ENCODE peak calls at places on chromosomes 12 and 14, in seven cellular contexts. Q, W, X, U, E, G and T are unnamed samples.

GRCh38 chr14:90774316-90774715 is 41.9 kb downstream of the TTC7B start:
- ATAC-seq in X (no peak), Q (no peak), W (no peak), U (no peak), E (no peak), G (no peak), T (no peak)

GRCh38 chr12:116592731-116593130 is 33.5 kb downstream of the MAP1LC3B2 start:
- ATAC-seq in E (no peak), G (peak; percentile 12), W (no peak), U (no peak), X (no peak), Q (no peak), T (peak; percentile 42)

GRCh38 chr14:85587152-85587697 is 57.3 kb downstream of the FLRT2 start:
- ATAC-seq in U (no peak), E (no peak), W (no peak), X (peak; percentile 59), Q (peak; percentile 39), G (no peak), T (no peak)

GRCh38 chr14:68405959-68406358 is 386.9 kb downstream of the ZFP36L1 start:
- ATAC-seq in G (no peak), X (no peak), U (no peak), E (peak; percentile 67), W (no peak), Q (no peak), T (no peak)

GRCh38 chr12:121255433-121255832 is 41.1 kb downstream of the CAMKK2 start:
- ATAC-seq in X (peak; percentile 43), G (no peak), W (no peak), U (no peak), Q (no peak), E (no peak), T (no peak)

GRCh38 chr12:5076761-5077160 is 33.1 kb downstream of the KCNA5 start:
- ATAC-seq in U (peak; percentile 30), G (peak; percentile 42), Q (no peak), W (no peak), X (no peak), E (no peak), T (peak; percentile 32)

GRCh38 chr12:110175201-110175600 is 51.0 kb downstream of the IFT81 start:
- ATAC-seq in U (no peak), X (peak; percentile 24), W (no peak), E (no peak), G (no peak), Q (no peak), T (no peak)

GRCh38 chr12:108765289-108765764 is 34.0 kb upstream of the CORO1C start:
- ATAC-seq in E (no peak), W (no peak), U (no peak), Q (no peak), X (no peak), G (no peak), T (no peak)

GRCh38 chr12:56034586-56035332 is 7.0 kb upstream of the RPS26 start:
- ATAC-seq in E (no peak), G (no peak), U (no peak), X (no peak), W (no peak), Q (no peak), T (no peak)

GRCh38 chr12:116591608-116592115 is 32.5 kb downstream of the MAP1LC3B2 start:
- ATAC-seq in E (peak; percentile 47), X (peak; percentile 28), G (peak; percentile 24), U (peak; percentile 30), Q (peak; percentile 36), W (no peak), T (peak; percentile 38)

GRCh38 chr12:94092516-94093241 is 55.7 kb upstream of the PLXNC1 start:
- ATAC-seq in G (peak; percentile 38), E (no peak), W (no peak), U (no peak), X (no peak), Q (no peak), T (peak; percentile 79)

GRCh38 chr12:5537771-5538170 is 105.9 kb downstream of the NTF3 start:
- ATAC-seq in W (peak; percentile 29), E (no peak), X (no peak), G (no peak), Q (no peak), U (no peak), T (no peak)

GRCh38 chr12:91091916-91092715 is 19.2 kb downstream of the LUM start:
- ATAC-seq in X (no peak), G (no peak), Q (no peak), W (no peak), U (no peak), E (no peak), T (no peak)

GRCh38 chr12:107318804-107319535 is 225.6 kb upstream of the CRY1 start:
- ATAC-seq in E (peak; percentile 6), G (peak; percentile 25), U (peak; percentile 24), Q (peak; percentile 9), X (peak; percentile 33), W (peak; percentile 17), T (no peak)

GRCh38 chr14:102295301-102295700 is 9.7 kb downstream of the MOK start:
- ATAC-seq in E (no peak), U (no peak), W (peak; percentile 49), Q (peak; percentile 33), X (peak; percentile 79), G (no peak), T (peak; percentile 60)

GRCh38 chr12:10849425-10849878 is at the start of gene PRR4:
- ATAC-seq in W (no peak), U (no peak), G (no peak), E (no peak), X (no peak), Q (no peak), T (no peak)

GRCh38 chr14:102279688-102280348 is 25.1 kb downstream of the MOK start:
- ATAC-seq in G (no peak), E (peak; percentile 93), U (no peak), W (no peak), Q (peak; percentile 89), X (peak; percentile 93), T (no peak)

GRCh38 chr12:52542785-52543318 is 10.1 kb downstream of the KRT71 start:
- ATAC-seq in X (no peak), U (no peak), G (no peak), W (no peak), E (no peak), Q (no peak), T (no peak)

GRCh38 chr14:102962111-102962627 is 39.7 kb downstream of the AMN start:
- ATAC-seq in E (no peak), X (no peak), Q (no peak), W (no peak), G (no peak), U (no peak), T (no peak)

GRCh38 chr12:83826112-83826511 is 1086.5 kb downstream of the SLC6A15 start:
- ATAC-seq in X (peak; percentile 81), G (peak; percentile 26), U (no peak), E (peak; percentile 88), Q (peak; percentile 60), W (peak; percentile 67), T (no peak)

GRCh38 chr14:21825147-21825743 is 151.6 kb upstream of the OR4E1 start:
- ATAC-seq in G (no peak), X (peak; percentile 88), W (peak; percentile 98), E (peak; percentile 56), Q (no peak), U (no peak), T (no peak)

GRCh38 chr12:47741340-47741703 is 16.0 kb upstream of the ENDOU start:
- ATAC-seq in X (no peak), E (peak; percentile 6), Q (no peak), G (no peak), W (peak; percentile 16), U (no peak), T (no peak)

GRCh38 chr12:108768591-108769500 is 37.5 kb upstream of the CORO1C start:
- ATAC-seq in E (peak; percentile 28), X (peak; percentile 87), G (peak; percentile 49), Q (peak; percentile 66), W (peak; percentile 83), U (no peak), T (peak; percentile 23)

GRCh38 chr12:29309320-29309902 is 71.6 kb downstream of the ERGIC2 start:
- ATAC-seq in X (peak; percentile 46), Q (no peak), U (no peak), G (no peak), W (no peak), E (no peak), T (no peak)
- TF ChIP-seq CTCF in X (peak; percentile 56), Q (peak; percentile 25), U (no peak), G (peak; percentile 21), W (no peak), E (peak; percentile 64), T (no peak)

GRCh38 chr14:105466491-105467248 is 8.0 kb upstream of the CRIP2 start:
- ATAC-seq in Q (no peak), U (no peak), X (no peak), E (no peak), G (peak; percentile 58), W (no peak), T (no peak)
- H3K4me1 ChIP-seq in Q (peaks cover 11% of the 10 kb centered on the region), U (peaks cover 24% of the 10 kb centered on the region), X (peaks cover 21% of the 10 kb centered on the region), E (no peaks in the 10 kb centered on the region), G (peaks cover 43% of the 10 kb centered on the region), W (peaks cover 9% of the 10 kb centered on the region), T (peaks cover 3% of the 10 kb centered on the region)

GRCh38 chr14:34484726-34485125 is 22.7 kb upstream of the SPTSSA start:
- ATAC-seq in E (no peak), Q (no peak), U (no peak), G (no peak), W (no peak), X (no peak), T (no peak)

GRCh38 chr14:34488528-34488927 is 26.5 kb upstream of the SPTSSA start:
- ATAC-seq in G (no peak), X (no peak), W (no peak), U (no peak), Q (no peak), E (no peak), T (no peak)

GRCh38 chr14:34489324-34489723 is 27.3 kb upstream of the SPTSSA start:
- ATAC-seq in W (no peak), Q (no peak), E (peak; percentile 49), X (no peak), G (no peak), U (no peak), T (no peak)
- H3K27ac ChIP-seq in W (no peak overlapping the region), Q (no peak overlapping the region), E (peak overlapping the region; percentile 32), X (peak overlapping the region; percentile 61), G (no peak overlapping the region), U (no peak overlapping the region), T (no peak overlapping the region)

GRCh38 chr14:61460853-61461611 is 139.7 kb downstream of the PRKCH start:
- ATAC-seq in E (peak; percentile 87), G (no peak), U (peak; percentile 53), X (peak; percentile 21), Q (no peak), W (no peak), T (no peak)

GRCh38 chr14:61458766-61459165 is 137.4 kb downstream of the PRKCH start:
- ATAC-seq in G (no peak), U (no peak), W (no peak), Q (no peak), X (no peak), E (no peak), T (no peak)

GRCh38 chr14:61459229-61459628 is 137.8 kb downstream of the PRKCH start:
- ATAC-seq in U (no peak), G (no peak), X (no peak), E (no peak), Q (no peak), W (no peak), T (no peak)

GRCh38 chr14:61461808-61462275 is 140.5 kb downstream of the PRKCH start:
- ATAC-seq in U (peak; percentile 66), Q (peak; percentile 67), W (peak; percentile 49), G (peak; percentile 49), E (peak; percentile 39), X (peak; percentile 74), T (peak; percentile 54)

DNA sequence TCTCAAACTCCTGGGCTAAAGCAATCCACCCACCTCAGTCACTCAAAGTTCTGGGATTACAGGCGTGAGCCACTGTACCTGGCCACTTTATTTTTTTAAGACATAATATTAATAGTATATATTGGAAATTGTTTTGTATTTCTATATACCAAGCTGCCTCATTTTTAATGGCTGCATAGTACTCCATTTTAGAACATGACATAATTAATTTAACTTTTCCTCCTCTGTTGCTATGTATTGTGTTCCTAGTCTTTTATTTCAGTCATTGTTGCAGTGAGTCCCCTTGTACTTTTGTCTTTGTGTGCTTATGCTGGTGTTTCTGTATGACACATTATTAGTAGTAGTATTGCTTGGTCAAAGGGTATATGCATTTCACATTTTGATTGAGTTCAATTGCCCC is 138.7 kb downstream of the PRKCH start:
- ATAC-seq in Q (no peak), E (no peak), U (no peak), X (no peak), W (no peak), G (no peak), T (no peak)
- TF ChIP-seq CTCF in Q (no peak), E (no peak), U (no peak), X (no peak), W (no peak), G (no peak), T (no peak)